ENCODE peak calls at places on chromosomes 13 and 19, in ten cellular contexts. H is thyroid gland; A is AG04449; E is hypothalamus; W is LoVo; T is activated T-cell treated with anti-CD3 and anti-CD28 coated beads for 1 hour; Y is Panc1; S is B cell; Z is HT1080; F is activated CD8-positive, alpha-beta memory T cell treated with anti-CD3 and anti-CD28 coated beads for 48 hours. I is an unnamed sample.

GRCh38 chr19:34818270-34818669 is 45.3 kb upstream of the ZNF599 start:
- DNase-seq in H (no peak), A (no peak), E (no peak), W (no peak), T (no peak), Y (no peak), S (no peak), Z (no peak), F (no peak), I (no peak)

GRCh38 chr13:26978081-26978860 is 193.3 kb downstream of the USP12 start:
- DNase-seq in H (peak), A (no peak), E (no peak), W (peak), T (no peak), Y (no peak), S (no peak), Z (no peak), F (no peak), I (no peak)

GRCh38 chr19:54035215-54036178 is 28.2 kb downstream of the VSTM1 start:
- DNase-seq in H (no peak), A (peak), E (no peak), W (no peak), T (no peak), Y (peak), S (no peak), Z (peak), F (no peak), I (peak)

GRCh38 chr19:2089001-2089711 is 7.0 kb downstream of the MOB3A start:
- DNase-seq in H (no peak), A (no peak), E (no peak), W (no peak), T (no peak), Y (no peak), S (peak), Z (peak), F (no peak), I (no peak)

GRCh38 chr19:32676186-32676894 is 692 bp downstream of the RGS9BP start:
- DNase-seq in H (peak), A (no peak), E (no peak), W (no peak), T (no peak), Y (no peak), S (peak), Z (no peak), F (no peak), I (no peak)

GRCh38 chr19:33470686-33471085 is 50.9 kb downstream of the PEPD start:
- DNase-seq in H (no peak), A (no peak), E (no peak), W (no peak), T (no peak), Y (no peak), S (no peak), Z (no peak), F (no peak), I (no peak)

GRCh38 chr13:49308977-49309408 is 61.3 kb downstream of the CDADC1 start:
- DNase-seq in H (peak), A (no peak), E (no peak), W (no peak), T (no peak), Y (no peak), S (no peak), Z (no peak), F (no peak), I (no peak)

GRCh38 chr19:14544977-14545715 is 15.8 kb downstream of the TECR start:
- DNase-seq in H (peak), A (no peak), E (peak), W (no peak), T (no peak), Y (no peak), S (no peak), Z (no peak), F (no peak), I (no peak)

GRCh38 chr19:2461751-2462634 is 5.2 kb upstream of the LMNB2 start:
- DNase-seq in H (peak), A (no peak), E (no peak), W (no peak), T (peak), Y (no peak), S (peak), Z (peak), F (peak), I (peak)

GRCh38 chr13:28136916-28137315 is 1.4 kb upstream of the PAN3 start:
- DNase-seq in H (no peak), A (no peak), E (no peak), W (no peak), T (no peak), Y (no peak), S (peak), Z (no peak), F (no peak), I (no peak)

I was measured in NCI-H226.